ENCODE peak calls at places on chromosomes 16 and 17, in ten cellular contexts. H, I, J, Q, Y, V, O, L, S and M are unnamed samples.

GRCh38 chr17:56203430-56203829 is 50.2 kb downstream of the ANKFN1 start:
- DNase-seq in H (no peak), I (no peak), J (no peak), Q (no peak), Y (no peak), V (peak), O (peak), L (no peak), S (no peak), M (no peak)

GRCh38 chr16:46928811-46929210 is 44.6 kb downstream of the GPT2 start:
- DNase-seq in H (no peak), I (no peak), J (no peak), Q (no peak), Y (no peak), V (no peak), O (no peak), L (no peak), S (no peak), M (no peak)

GRCh38 chr17:18920911-18921441 is 31.0 kb upstream of the SLC5A10 start:
- DNase-seq in H (no peak), I (no peak), J (no peak), Q (no peak), Y (peak), V (no peak), O (no peak), L (peak), S (no peak), M (no peak)

GRCh38 chr17:66459811-66460270 is 157.4 kb downstream of the PRKCA start:
- DNase-seq in H (peak), I (no peak), J (peak), Q (peak), Y (no peak), V (peak), O (peak), L (peak), S (peak), M (peak)

GRCh38 chr16:50300942-50301625 is 34.7 kb downstream of the ADCY7 start:
- DNase-seq in H (peak), I (no peak), J (no peak), Q (no peak), Y (no peak), V (no peak), O (no peak), L (peak), S (no peak), M (peak)

GRCh38 chr17:76781056-76781982 is 43.4 kb downstream of the MFSD11 start:
- DNase-seq in H (no peak), I (no peak), J (no peak), Q (no peak), Y (no peak), V (no peak), O (no peak), L (no peak), S (no peak), M (no peak)

GRCh38 chr16:77763994-77764393 is 24.4 kb upstream of the VAT1L start:
- DNase-seq in H (no peak), I (no peak), J (no peak), Q (no peak), Y (peak), V (no peak), O (no peak), L (no peak), S (no peak), M (no peak)

GRCh38 chr16:22198547-22199293 is 7.4 kb upstream of the EEF2K start:
- DNase-seq in H (no peak), I (no peak), J (no peak), Q (no peak), Y (no peak), V (no peak), O (no peak), L (peak), S (no peak), M (no peak)

GRCh38 chr16:4263504-4264436 is 9.1 kb downstream of the TFAP4 start:
- DNase-seq in H (peak), I (no peak), J (peak), Q (peak), Y (no peak), V (peak), O (peak), L (peak), S (peak), M (peak)

GRCh38 chr17:49404906-49405305 is 9.8 kb downstream of the PHB1 start:
- DNase-seq in H (peak), I (no peak), J (no peak), Q (no peak), Y (no peak), V (no peak), O (no peak), L (no peak), S (no peak), M (no peak)

GRCh38 chr17:71764507-71764906 is 356.3 kb upstream of the SOX9 start:
- DNase-seq in H (no peak), I (no peak), J (no peak), Q (no peak), Y (peak), V (peak), O (peak), L (no peak), S (no peak), M (no peak)

GRCh38 chr16:72099377-72099818 is 5.8 kb downstream of the DHX38 start:
- DNase-seq in H (no peak), I (no peak), J (peak), Q (peak), Y (peak), V (peak), O (peak), L (peak), S (no peak), M (peak)

GRCh38 chr16:67800252-67801046 is 5.9 kb downstream of the RANBP10 start:
- DNase-seq in H (no peak), I (peak), J (no peak), Q (no peak), Y (no peak), V (no peak), O (no peak), L (no peak), S (no peak), M (no peak)

GRCh38 chr17:50692448-50693040 is 15.2 kb downstream of the ANKRD40 start:
- DNase-seq in H (no peak), I (no peak), J (no peak), Q (no peak), Y (no peak), V (no peak), O (no peak), L (no peak), S (no peak), M (no peak)

GRCh38 chr17:44400226-44400847 is 10.9 kb upstream of the ITGA2B start:
- DNase-seq in H (no peak), I (no peak), J (no peak), Q (no peak), Y (peak), V (peak), O (peak), L (peak), S (no peak), M (no peak)

GRCh38 chr16:49369638-49370219 is 3.9 kb upstream of the C16orf78 start:
- DNase-seq in H (no peak), I (no peak), J (no peak), Q (no peak), Y (no peak), V (no peak), O (no peak), L (no peak), S (no peak), M (no peak)

GRCh38 chr17:35743911-35744328 is 9.1 kb downstream of the GAS2L2 start:
- DNase-seq in H (peak), I (no peak), J (no peak), Q (no peak), Y (peak), V (no peak), O (no peak), L (peak), S (no peak), M (no peak)

GRCh38 chr16:49636608-49637007 is 219.3 kb downstream of the ZNF423 start:
- DNase-seq in H (no peak), I (no peak), J (no peak), Q (no peak), Y (no peak), V (no peak), O (no peak), L (no peak), S (no peak), M (no peak)

GRCh38 chr17:56978441-56979090 is 635 bp downstream of the SCPEP1 start:
- DNase-seq in H (no peak), I (no peak), J (no peak), Q (no peak), Y (no peak), V (no peak), O (no peak), L (peak), S (no peak), M (no peak)

GRCh38 chr17:78034429-78035091 is 76.1 kb downstream of the TNRC6C start:
- DNase-seq in H (no peak), I (no peak), J (no peak), Q (no peak), Y (no peak), V (no peak), O (peak), L (peak), S (no peak), M (no peak)

GRCh38 chr17:81509687-81510523 is 2.7 kb downstream of the ACTG1 start:
- DNase-seq in H (no peak), I (no peak), J (no peak), Q (no peak), Y (no peak), V (no peak), O (no peak), L (no peak), S (no peak), M (no peak)

GRCh38 chr17:77054926-77055325 is 85.8 kb upstream of the SEC14L1 start:
- DNase-seq in H (no peak), I (no peak), J (no peak), Q (no peak), Y (no peak), V (no peak), O (no peak), L (no peak), S (no peak), M (no peak)

GRCh38 chr16:12545292-12545610 is 258.4 kb downstream of the CPPED1 start:
- DNase-seq in H (no peak), I (no peak), J (no peak), Q (no peak), Y (no peak), V (no peak), O (no peak), L (no peak), S (no peak), M (no peak)

GRCh38 chr16:12547608-12547922 is 256.1 kb downstream of the CPPED1 start:
- DNase-seq in H (no peak), I (no peak), J (no peak), Q (no peak), Y (no peak), V (no peak), O (no peak), L (no peak), S (no peak), M (no peak)

GRCh38 chr16:12546918-12547607 is 256.6 kb downstream of the CPPED1 start:
- DNase-seq in H (no peak), I (no peak), J (no peak), Q (no peak), Y (no peak), V (no peak), O (no peak), L (peak), S (no peak), M (no peak)

GRCh38 chr16:12544477-12545291 is 259.0 kb downstream of the CPPED1 start:
- DNase-seq in H (no peak), I (no peak), J (no peak), Q (no peak), Y (no peak), V (no peak), O (no peak), L (no peak), S (no peak), M (no peak)

DNA sequence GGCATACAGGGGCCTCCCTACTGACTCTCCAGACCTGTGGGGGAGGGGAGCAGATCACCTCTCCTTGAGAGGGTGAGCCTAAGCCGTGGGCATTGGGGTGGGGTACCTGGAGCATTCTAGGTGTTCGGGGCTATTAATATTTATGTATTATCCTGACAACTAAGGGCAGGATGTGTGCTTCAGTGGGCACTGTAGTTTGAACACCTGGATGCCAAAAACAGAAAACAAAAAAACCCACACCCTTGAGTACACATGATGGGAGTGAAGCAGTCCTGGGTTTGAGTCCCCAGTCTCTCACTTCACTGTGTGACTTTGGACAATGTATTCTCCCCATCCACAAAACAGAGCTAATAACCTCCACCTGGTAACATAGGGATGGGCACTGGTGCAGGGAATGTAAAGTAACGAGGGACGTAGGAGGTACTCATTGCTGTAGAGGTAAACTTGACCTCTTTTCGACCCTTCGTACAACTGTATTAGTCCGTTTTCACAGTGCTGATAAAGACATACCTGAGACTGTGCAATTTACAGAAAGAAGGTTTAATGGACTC is 257.8 kb downstream of the CPPED1 start:
- DNase-seq in H (no peak), I (no peak), J (no peak), Q (no peak), Y (no peak), V (no peak), O (no peak), L (no peak), S (no peak), M (no peak)
- TF ChIP-seq POLR2A in H (no peak), I (no peak), J (no peak), Q (no peak), Y (no peak), V (no peak), O (no peak), L (no peak), S (no peak), M (no peak)

GRCh38 chr17:47996201-47996600 is 25.3 kb downstream of the CDK5RAP3 start:
- DNase-seq in H (no peak), I (no peak), J (no peak), Q (no peak), Y (peak), V (no peak), O (no peak), L (no peak), S (no peak), M (no peak)

GRCh38 chr17:47993031-47993546 is 22.2 kb downstream of the CDK5RAP3 start:
- DNase-seq in H (no peak), I (no peak), J (no peak), Q (no peak), Y (no peak), V (no peak), O (no peak), L (no peak), S (no peak), M (no peak)

GRCh38 chr17:47995241-47995935 is 24.5 kb downstream of the CDK5RAP3 start:
- DNase-seq in H (no peak), I (no peak), J (no peak), Q (no peak), Y (no peak), V (no peak), O (no peak), L (no peak), S (no peak), M (no peak)

GRCh38 chr17:47993964-47994363 is 23.1 kb downstream of the CDK5RAP3 start:
- DNase-seq in H (no peak), I (no peak), J (no peak), Q (no peak), Y (no peak), V (no peak), O (no peak), L (no peak), S (no peak), M (no peak)

DNA sequence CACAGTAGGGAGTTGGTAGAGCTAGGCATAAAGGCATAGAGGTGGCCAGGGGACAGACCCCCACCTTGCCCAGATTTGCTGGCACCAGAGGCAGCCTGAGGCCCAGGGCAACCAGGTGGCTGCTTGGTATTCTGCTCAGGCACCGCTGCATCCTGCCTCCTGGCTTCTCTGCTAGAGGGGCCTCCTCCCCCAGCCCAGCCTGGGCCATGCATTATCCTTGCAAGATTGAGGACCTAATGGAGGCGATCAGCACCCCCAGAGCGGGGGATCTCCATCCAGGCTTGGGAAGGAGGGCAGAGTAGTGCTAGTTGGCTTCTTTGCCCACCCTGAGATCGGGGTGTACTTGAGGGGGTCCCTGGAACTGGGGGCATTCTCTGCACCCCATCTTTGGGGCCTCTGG is 23.8 kb downstream of the CDK5RAP3 start:
- DNase-seq in H (no peak), I (no peak), J (no peak), Q (no peak), Y (no peak), V (no peak), O (no peak), L (no peak), S (no peak), M (no peak)
- H3K27ac ChIP-seq in H (no peak), I (no peak), J (no peak), Q (no peak), Y (no peak), V (no peak), O (no peak), L (no peak), S (no peak), M (no peak)

GRCh38 chr17:9200699-9201359 is 179.5 kb downstream of the NTN1 start:
- DNase-seq in H (no peak), I (no peak), J (no peak), Q (no peak), Y (no peak), V (no peak), O (no peak), L (no peak), S (no peak), M (no peak)
- H3K4me3 ChIP-seq in H (no peak), I (no peak), J (no peak), Q (no peak), Y (no peak), V (no peak), O (no peak), L (no peak), S (no peak), M (no peak)

GRCh38 chr16:60929-61878 is 7.6 kb downstream of the SNRNP25 start:
- DNase-seq in H (peak), I (no peak), J (no peak), Q (no peak), Y (no peak), V (no peak), O (no peak), L (no peak), S (no peak), M (peak)

GRCh38 chr16:57711-58110 is 4.1 kb downstream of the SNRNP25 start:
- DNase-seq in H (no peak), I (no peak), J (no peak), Q (no peak), Y (no peak), V (no peak), O (no peak), L (peak), S (no peak), M (no peak)

GRCh38 chr16:60166-60565 is 6.5 kb downstream of the SNRNP25 start:
- DNase-seq in H (peak), I (no peak), J (no peak), Q (no peak), Y (no peak), V (no peak), O (no peak), L (no peak), S (no peak), M (no peak)

GRCh38 chr16:58491-59439 is 5.1 kb downstream of the SNRNP25 start:
- DNase-seq in H (no peak), I (no peak), J (no peak), Q (no peak), Y (no peak), V (no peak), O (no peak), L (no peak), S (no peak), M (peak)

GRCh38 chr16:59440-60059 is 5.9 kb downstream of the SNRNP25 start:
- DNase-seq in H (no peak), I (no peak), J (no peak), Q (no peak), Y (no peak), V (no peak), O (no peak), L (no peak), S (no peak), M (no peak)
- TF ChIP-seq POLR2A in H (no peak), I (no peak), J (no peak), Q (no peak), Y (no peak), V (no peak), O (no peak), L (no peak), S (no peak), M (no peak)

GRCh38 chr17:17794382-17794781 is 42.4 kb downstream of the SREBF1 start:
- DNase-seq in H (no peak), I (no peak), J (no peak), Q (no peak), Y (no peak), V (no peak), O (no peak), L (no peak), S (no peak), M (no peak)

GRCh38 chr17:17793378-17794214 is 43.2 kb downstream of the SREBF1 start:
- DNase-seq in H (no peak), I (no peak), J (no peak), Q (no peak), Y (peak), V (no peak), O (no peak), L (no peak), S (no peak), M (no peak)

GRCh38 chr17:17795946-17796786 is 40.6 kb downstream of the SREBF1 start:
- DNase-seq in H (no peak), I (no peak), J (no peak), Q (no peak), Y (no peak), V (no peak), O (no peak), L (no peak), S (no peak), M (no peak)

GRCh38 chr17:17796787-17797061 is 40.1 kb downstream of the SREBF1 start:
- DNase-seq in H (no peak), I (no peak), J (no peak), Q (no peak), Y (no peak), V (no peak), O (no peak), L (no peak), S (no peak), M (no peak)

GRCh38 chr17:17795296-17795695 is 41.5 kb downstream of the SREBF1 start:
- DNase-seq in H (no peak), I (no peak), J (no peak), Q (no peak), Y (no peak), V (no peak), O (no peak), L (no peak), S (no peak), M (no peak)
- H3K27ac ChIP-seq in H (no peak), I (no peak), J (no peak), Q (no peak), Y (no peak), V (no peak), O (no peak), L (no peak), S (no peak), M (no peak)

GRCh38 chr16:2299915-2300192 is 31.9 kb upstream of the RNPS1 start:
- DNase-seq in H (no peak), I (no peak), J (no peak), Q (no peak), Y (no peak), V (no peak), O (no peak), L (no peak), S (no peak), M (no peak)
- H3K4me3 ChIP-seq in H (no peak), I (no peak), J (no peak), Q (no peak), Y (no peak), V (no peak), O (no peak), L (no peak), S (no peak), M (no peak)

DNA sequence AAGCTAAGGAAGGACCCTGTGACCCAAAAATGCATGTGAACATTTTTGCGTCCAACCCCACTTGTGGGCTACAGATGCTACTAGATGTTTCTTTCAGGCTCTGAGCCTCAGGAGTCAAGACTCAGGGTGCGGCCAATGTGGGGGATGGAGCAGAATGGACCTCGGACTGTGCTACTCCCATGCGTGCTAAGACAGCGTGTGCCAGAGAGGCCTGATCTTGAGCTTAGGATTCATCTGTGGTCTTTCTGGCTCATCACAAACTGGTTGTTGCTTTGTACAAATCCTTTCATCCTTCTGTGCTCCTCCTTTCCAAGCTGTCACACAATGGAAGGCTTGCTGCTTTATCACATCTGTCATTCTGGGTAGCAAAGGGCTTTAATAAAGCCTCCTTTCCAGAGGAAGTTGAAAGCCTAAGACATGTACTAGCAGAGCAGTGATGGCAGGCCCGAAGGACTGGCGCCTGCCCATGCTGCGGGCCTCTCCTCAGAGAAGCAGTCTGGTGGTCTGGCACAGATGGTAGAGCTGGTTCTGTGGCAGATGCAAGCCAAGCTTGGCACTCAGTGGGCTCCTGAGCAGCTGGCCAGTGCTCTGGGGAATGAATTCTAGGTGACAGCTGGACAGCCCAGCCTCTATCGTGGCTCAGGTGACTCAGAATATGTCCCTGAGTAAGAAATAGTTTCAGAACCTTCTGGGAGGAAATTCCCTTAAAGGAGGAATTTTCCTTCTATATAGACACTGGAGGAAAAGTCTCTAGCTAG is 27.8 kb downstream of the COG4 start:
- DNase-seq in H (no peak), I (no peak), J (no peak), Q (no peak), Y (no peak), V (no peak), O (no peak), L (no peak), S (no peak), M (no peak)
- TF ChIP-seq POLR2A in H (no peak), I (no peak), J (no peak), Q (no peak), Y (no peak), V (no peak), O (no peak), L (no peak), S (no peak), M (no peak)